ENCODE peak calls at places on chromosomes 6 and 20, in eight cellular contexts. O is cardiac fibroblast, B is PC-3, S is breast epithelium, Y is upper lobe of left lung, V is HepG2, Z is astrocyte of the spinal cord, G is lower lobe of right lung. N is an unnamed sample.

GRCh38 chr6:12051861-12052368 is 39.8 kb downstream of the HIVEP1 start:
- DNase-seq in O (no peak), B (no peak), S (no peak), Y (no peak), V (no peak), Z (peak; percentile 57), G (no peak), N (no peak)

GRCh38 chr6:15621203-15622044 is 41.4 kb downstream of the DTNBP1 start:
- DNase-seq in O (peak; percentile 55), B (no peak), S (no peak), Y (no peak), V (no peak), Z (no peak), G (peak; percentile 75), N (peak; percentile 45)

GRCh38 chr20:22825546-22825945 is 209.6 kb upstream of the SSTR4 start:
- DNase-seq in O (no peak), B (no peak), S (no peak), Y (no peak), V (no peak), Z (no peak), G (no peak), N (no peak)

GRCh38 chr6:15148356-15149058 is 97.4 kb upstream of the JARID2 start:
- DNase-seq in O (peak; percentile 84), B (peak; percentile 72), S (no peak), Y (no peak), V (peak; percentile 74), Z (peak; percentile 84), G (no peak), N (peak; percentile 16)

GRCh38 chr20:64146301-64146935 is 17.8 kb upstream of the MYT1 start:
- DNase-seq in O (no peak), B (no peak), S (no peak), Y (no peak), V (no peak), Z (no peak), G (peak; percentile 10), N (no peak)

GRCh38 chr6:161903584-161904232 is 629.8 kb upstream of the AGPAT4 start:
- DNase-seq in O (no peak), B (no peak), S (no peak), Y (no peak), V (no peak), Z (no peak), G (no peak), N (no peak)

GRCh38 chr6:116166369-116166768 is 40.4 kb upstream of the COL10A1 start:
- DNase-seq in O (no peak), B (no peak), S (no peak), Y (no peak), V (no peak), Z (no peak), G (no peak), N (no peak)

GRCh38 chr20:31740208-31740607 is 1.1 kb downstream of the TPX2 start:
- DNase-seq in O (peak; percentile 76), B (peak; percentile 37), S (no peak), Y (no peak), V (no peak), Z (peak; percentile 58), G (no peak), N (peak; percentile 58)

GRCh38 chr6:6682225-6682624 is 93.7 kb downstream of the LY86 start:
- DNase-seq in O (no peak), B (no peak), S (no peak), Y (no peak), V (no peak), Z (no peak), G (no peak), N (no peak)

GRCh38 chr6:5339757-5340156 is 78.4 kb downstream of the FARS2 start:
- DNase-seq in O (no peak), B (no peak), S (no peak), Y (no peak), V (no peak), Z (no peak), G (no peak), N (no peak)

GRCh38 chr20:57874141-57874540 is 164.3 kb upstream of the PMEPA1 start:
- DNase-seq in O (no peak), B (no peak), S (no peak), Y (no peak), V (no peak), Z (no peak), G (no peak), N (no peak)

GRCh38 chr6:73418081-73418741 is 23.6 kb downstream of the DDX43 start:
- DNase-seq in O (peak; percentile 20), B (no peak), S (no peak), Y (no peak), V (no peak), Z (peak; percentile 13), G (no peak), N (no peak)

GRCh38 chr6:43808412-43808811 is 38.4 kb downstream of the VEGFA start:
- DNase-seq in O (no peak), B (no peak), S (no peak), Y (no peak), V (no peak), Z (no peak), G (no peak), N (no peak)

GRCh38 chr20:38617011-38617829 is 15.6 kb downstream of the ARHGAP40 start:
- DNase-seq in O (peak; percentile 42), B (peak; percentile 85), S (peak; percentile 61), Y (no peak), V (peak; percentile 33), Z (no peak), G (no peak), N (no peak)

GRCh38 chr6:43909474-43910148 is 139.6 kb downstream of the VEGFA start:
- DNase-seq in O (no peak), B (no peak), S (no peak), Y (no peak), V (no peak), Z (no peak), G (peak; percentile 21), N (no peak)

GRCh38 chr20:62816031-62816878 is 595 bp upstream of the COL9A3 start:
- DNase-seq in O (no peak), B (no peak), S (no peak), Y (peak; percentile 85), V (no peak), Z (no peak), G (no peak), N (no peak)

GRCh38 chr20:18058661-18059467 is 1.1 kb upstream of the OVOL2 start:
- DNase-seq in O (no peak), B (peak; percentile 86), S (peak; percentile 76), Y (peak; percentile 86), V (no peak), Z (no peak), G (peak; percentile 65), N (no peak)

GRCh38 chr6:16769131-16769985 is 8.1 kb upstream of the ATXN1 start:
- DNase-seq in O (peak; percentile 91), B (peak; percentile 96), S (no peak), Y (no peak), V (peak; percentile 39), Z (peak; percentile 91), G (no peak), N (peak; percentile 85)

GRCh38 chr6:134630468-134631180 is 312.7 kb upstream of the SGK1 start:
- DNase-seq in O (no peak), B (no peak), S (no peak), Y (no peak), V (no peak), Z (no peak), G (no peak), N (no peak)

DNA sequence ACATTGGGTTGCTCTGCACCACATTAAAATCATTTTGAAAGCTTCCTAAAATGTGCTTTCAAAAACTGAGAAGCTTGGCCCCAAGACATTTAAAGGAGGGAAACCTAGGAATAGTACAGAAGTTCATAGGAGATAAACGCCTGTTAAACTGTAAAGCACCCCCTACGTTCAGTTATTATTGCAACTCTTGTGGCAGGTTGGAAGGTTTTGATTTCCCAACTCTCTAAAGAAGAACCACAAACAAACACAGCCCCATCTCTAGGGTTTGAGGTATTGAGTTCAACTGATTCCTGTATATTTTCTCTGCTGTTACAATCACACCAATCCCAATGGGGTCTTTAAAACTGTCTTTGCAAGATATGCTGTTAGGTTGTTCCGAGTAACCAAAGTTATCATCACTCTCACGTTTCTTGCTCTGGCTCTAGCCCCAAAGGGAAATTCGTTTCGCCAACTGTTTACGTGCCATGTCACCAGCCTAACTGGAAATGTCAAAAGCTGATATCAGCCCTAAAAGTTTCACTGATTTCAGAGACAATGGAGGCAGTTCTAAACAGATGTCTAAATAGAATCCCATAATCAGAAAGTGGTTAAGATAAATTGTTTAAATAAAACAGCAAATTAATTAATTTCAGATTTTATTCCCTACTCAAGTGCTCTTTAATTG is 12.1 kb downstream of the TFAP2A start:
- DNase-seq in O (no peak), B (peak; percentile 20), S (no peak), Y (no peak), V (no peak), Z (no peak), G (no peak), N (no peak)
- H3K4me3 ChIP-seq in O (no peak overlapping the region), B (peak overlapping the region; percentile 70), S (no peak overlapping the region), Y (no peak overlapping the region), V (no peak overlapping the region), Z (no peak overlapping the region), G (no peak overlapping the region), N (no peak overlapping the region)

DNA sequence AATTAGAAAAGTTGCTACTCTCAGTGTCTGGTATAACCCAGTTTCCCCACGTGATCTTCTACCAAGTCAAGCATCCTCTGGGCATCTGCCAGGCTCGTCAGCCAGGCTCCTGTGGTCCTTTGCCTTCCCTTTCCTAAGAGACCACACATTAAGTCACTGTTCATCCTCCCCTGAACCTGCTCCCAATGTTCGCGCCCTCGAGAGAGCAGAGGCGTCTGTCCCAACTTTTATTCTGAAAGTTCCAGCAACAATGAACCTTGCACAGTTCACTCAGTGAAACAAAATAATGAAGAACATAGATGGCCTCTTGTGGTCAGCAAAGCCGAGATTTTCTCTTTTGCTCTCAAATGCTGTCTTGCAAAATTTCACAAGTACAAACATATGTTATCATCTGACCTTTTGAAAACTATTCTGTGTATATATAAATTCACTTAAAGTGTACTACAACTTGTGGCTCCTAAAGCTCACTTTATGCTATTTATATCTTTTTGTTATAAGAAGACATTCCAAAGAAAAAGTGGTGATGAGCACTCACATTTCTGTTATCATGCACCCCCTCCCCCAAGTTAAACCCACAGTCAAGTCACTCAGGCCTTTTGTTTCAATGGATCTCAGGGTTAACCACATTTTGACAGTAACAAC is 39.2 kb upstream of the NHSL1 start:
- DNase-seq in O (peak; percentile 17), B (no peak), S (no peak), Y (no peak), V (peak; percentile 86), Z (peak; percentile 51), G (no peak), N (no peak)
- TF ChIP-seq CTCF in O (no peak), B (no peak), S (no peak), Y (no peak), V (peak; percentile 38), Z (no peak), G (no peak), N (no peak)

GRCh38 chr6:28125396-28125795 is 987 bp downstream of the ZSCAN16 start:
- DNase-seq in O (no peak), B (no peak), S (no peak), Y (no peak), V (no peak), Z (no peak), G (no peak), N (no peak)
- H3K4me3 ChIP-seq in O (no peak overlapping the region), B (peak overlapping the region; percentile 85), S (no peak overlapping the region), Y (no peak overlapping the region), V (peak overlapping the region; percentile 81), Z (no peak overlapping the region), G (peak overlapping the region; percentile 75), N (no peak overlapping the region)

DNA sequence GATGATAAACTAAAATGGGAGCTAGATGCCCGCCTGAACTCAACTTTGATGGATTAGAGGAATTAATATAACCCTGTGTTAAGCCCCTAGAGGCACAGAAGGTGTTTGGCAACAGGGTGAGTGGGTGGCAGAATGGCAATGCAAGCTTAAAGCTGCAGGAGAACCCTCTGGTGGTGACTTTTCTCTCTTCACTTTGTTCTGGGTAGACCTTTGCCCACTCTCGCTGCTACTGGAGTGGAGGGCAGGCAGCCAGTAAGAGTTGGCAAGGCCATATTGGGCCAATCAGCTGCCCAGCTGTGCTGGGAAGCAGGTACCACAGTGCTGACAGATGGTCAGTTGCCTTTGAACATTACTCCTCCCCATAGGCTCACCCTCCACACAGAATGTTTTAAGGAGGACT is 468.2 kb downstream of the MMUT start:
- DNase-seq in O (no peak), B (peak; percentile 5), S (no peak), Y (no peak), V (no peak), Z (no peak), G (no peak), N (no peak)
- TF ChIP-seq CTCF in O (no peak), B (peak; percentile 34), S (no peak), Y (no peak), V (no peak), Z (no peak), G (no peak), N (no peak)

N was measured in fibroblast of pulmonary artery.